ENCODE peak calls at places on chromosomes 5 and 9, in seven cellular contexts. One of them, this sample, is unnamed.

GRCh38 chr5:61697811-61698587 is 365.9 kb downstream of the ZSWIM6 start:
- DNase-seq in CD4-positive, CD25-positive, alpha-beta regulatory T cell: no peak
- DNase-seq in astrocyte: no peak
- DNase-seq in cardiac fibroblast: no peak
- DNase-seq in heart left ventricle: no peak
- DNase-seq in upper lobe of right lung: no peak
- DNase-seq in foreskin fibroblast: no peak
- DNase-seq in this sample: no peak

GRCh38 chr9:33202552-33203300 is 35.6 kb upstream of the B4GALT1 start:
- DNase-seq in CD4-positive, CD25-positive, alpha-beta regulatory T cell: peak; percentile 3
- DNase-seq in astrocyte: peak; percentile 55
- DNase-seq in heart left ventricle: peak; percentile 78
- DNase-seq in cardiac fibroblast: peak; percentile 84
- DNase-seq in upper lobe of right lung: no peak
- DNase-seq in foreskin fibroblast: peak; percentile 84
- DNase-seq in this sample: no peak

GRCh38 chr9:13816837-13817236 is 497.1 kb downstream of the NFIB start:
- DNase-seq in astrocyte: no peak
- DNase-seq in foreskin fibroblast: no peak
- DNase-seq in upper lobe of right lung: no peak
- DNase-seq in heart left ventricle: no peak
- DNase-seq in CD4-positive, CD25-positive, alpha-beta regulatory T cell: no peak
- DNase-seq in cardiac fibroblast: no peak
- DNase-seq in this sample: no peak

GRCh38 chr5:150640311-150641005 is at the start of gene SYNPO:
- DNase-seq in heart left ventricle: peak; percentile 79
- DNase-seq in CD4-positive, CD25-positive, alpha-beta regulatory T cell: no peak
- DNase-seq in upper lobe of right lung: peak; percentile 85
- DNase-seq in cardiac fibroblast: peak; percentile 98
- DNase-seq in astrocyte: peak; percentile 96
- DNase-seq in foreskin fibroblast: peak; percentile 96
- DNase-seq in this sample: no peak

GRCh38 chr5:59216845-59217244 is 634.0 kb downstream of the RAB3C start:
- DNase-seq in heart left ventricle: no peak
- DNase-seq in cardiac fibroblast: no peak
- DNase-seq in astrocyte: no peak
- DNase-seq in CD4-positive, CD25-positive, alpha-beta regulatory T cell: no peak
- DNase-seq in foreskin fibroblast: no peak
- DNase-seq in upper lobe of right lung: no peak
- DNase-seq in this sample: no peak

GRCh38 chr5:142175039-142175438 is 66.5 kb downstream of the NDFIP1 start:
- DNase-seq in heart left ventricle: no peak
- DNase-seq in astrocyte: no peak
- DNase-seq in CD4-positive, CD25-positive, alpha-beta regulatory T cell: no peak
- DNase-seq in cardiac fibroblast: no peak
- DNase-seq in upper lobe of right lung: no peak
- DNase-seq in foreskin fibroblast: no peak
- DNase-seq in this sample: no peak

GRCh38 chr9:122119166-122119521 is 26.0 kb upstream of the TTLL11 start:
- DNase-seq in foreskin fibroblast: no peak
- DNase-seq in upper lobe of right lung: no peak
- DNase-seq in heart left ventricle: no peak
- DNase-seq in CD4-positive, CD25-positive, alpha-beta regulatory T cell: no peak
- DNase-seq in astrocyte: no peak
- DNase-seq in cardiac fibroblast: no peak
- DNase-seq in this sample: no peak

GRCh38 chr5:76622973-76623596 is at the start of gene F2RL2:
- DNase-seq in CD4-positive, CD25-positive, alpha-beta regulatory T cell: no peak
- DNase-seq in upper lobe of right lung: no peak
- DNase-seq in astrocyte: peak; percentile 88
- DNase-seq in heart left ventricle: no peak
- DNase-seq in cardiac fibroblast: peak; percentile 76
- DNase-seq in foreskin fibroblast: peak; percentile 89
- DNase-seq in this sample: no peak

GRCh38 chr5:77776606-77777206 is 567 bp upstream of the TBCA start:
- DNase-seq in cardiac fibroblast: no peak
- DNase-seq in upper lobe of right lung: no peak
- DNase-seq in astrocyte: no peak
- DNase-seq in CD4-positive, CD25-positive, alpha-beta regulatory T cell: no peak
- DNase-seq in heart left ventricle: no peak
- DNase-seq in foreskin fibroblast: no peak
- DNase-seq in this sample: no peak

GRCh38 chr9:82133973-82134372 is 145.4 kb downstream of the SPATA31D1 start:
- DNase-seq in foreskin fibroblast: peak; percentile 53
- DNase-seq in astrocyte: no peak
- DNase-seq in CD4-positive, CD25-positive, alpha-beta regulatory T cell: no peak
- DNase-seq in upper lobe of right lung: no peak
- DNase-seq in heart left ventricle: no peak
- DNase-seq in cardiac fibroblast: no peak
- DNase-seq in this sample: no peak

GRCh38 chr5:2177244-2177643 is 294.5 kb upstream of the IRX4 start:
- DNase-seq in CD4-positive, CD25-positive, alpha-beta regulatory T cell: no peak
- DNase-seq in astrocyte: no peak
- DNase-seq in heart left ventricle: no peak
- DNase-seq in foreskin fibroblast: no peak
- DNase-seq in upper lobe of right lung: no peak
- DNase-seq in cardiac fibroblast: no peak
- DNase-seq in this sample: no peak

GRCh38 chr5:68898961-68899471 is 194.8 kb upstream of the SLC30A5 start:
- DNase-seq in heart left ventricle: no peak
- DNase-seq in CD4-positive, CD25-positive, alpha-beta regulatory T cell: no peak
- DNase-seq in upper lobe of right lung: no peak
- DNase-seq in cardiac fibroblast: peak; percentile 61
- DNase-seq in foreskin fibroblast: peak; percentile 79
- DNase-seq in astrocyte: peak; percentile 77
- DNase-seq in this sample: no peak

GRCh38 chr5:145478651-145479050 is 356.5 kb downstream of the PRELID2 start:
- DNase-seq in heart left ventricle: no peak
- DNase-seq in foreskin fibroblast: no peak
- DNase-seq in upper lobe of right lung: no peak
- DNase-seq in astrocyte: no peak
- DNase-seq in cardiac fibroblast: no peak
- DNase-seq in CD4-positive, CD25-positive, alpha-beta regulatory T cell: no peak
- DNase-seq in this sample: no peak

GRCh38 chr5:72509401-72509800 is 2.2 kb upstream of the ZNF366 start:
- DNase-seq in cardiac fibroblast: no peak
- DNase-seq in upper lobe of right lung: no peak
- DNase-seq in astrocyte: no peak
- DNase-seq in heart left ventricle: peak; percentile 78
- DNase-seq in CD4-positive, CD25-positive, alpha-beta regulatory T cell: no peak
- DNase-seq in foreskin fibroblast: no peak
- DNase-seq in this sample: no peak

DNA sequence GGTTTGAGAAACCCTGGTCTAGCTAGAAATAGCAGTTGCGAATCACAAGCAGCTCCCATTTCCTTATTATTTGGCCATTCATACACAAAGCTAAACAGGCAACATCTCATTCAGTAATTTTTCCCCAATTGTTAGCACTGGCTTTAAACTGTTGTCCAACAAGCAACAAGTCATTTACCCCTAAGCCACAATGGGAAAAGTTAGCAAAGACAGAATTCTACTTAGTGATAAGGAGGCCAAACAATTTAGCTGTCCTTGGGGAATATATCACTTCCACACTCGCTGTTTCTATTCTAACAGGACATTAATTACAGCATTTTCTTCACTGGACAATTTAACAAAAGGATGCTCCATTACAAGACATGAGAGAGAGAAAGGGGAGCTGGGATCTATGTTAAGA is 2.8 kb downstream of the MYO10 start:
- DNase-seq in foreskin fibroblast: no peak
- DNase-seq in astrocyte: no peak
- DNase-seq in upper lobe of right lung: no peak
- DNase-seq in CD4-positive, CD25-positive, alpha-beta regulatory T cell: no peak
- DNase-seq in cardiac fibroblast: no peak
- DNase-seq in heart left ventricle: no peak
- DNase-seq in this sample: no peak
- H3K4me3 ChIP-seq in foreskin fibroblast: peak overlapping the region; percentile 68
- H3K4me3 ChIP-seq in astrocyte: peak overlapping the region; percentile 96
- H3K4me3 ChIP-seq in upper lobe of right lung: peak overlapping the region; percentile 64
- H3K4me3 ChIP-seq in CD4-positive, CD25-positive, alpha-beta regulatory T cell: no peak overlapping the region
- H3K4me3 ChIP-seq in cardiac fibroblast: peak overlapping the region; percentile 85
- H3K4me3 ChIP-seq in heart left ventricle: peak overlapping the region; percentile 79
- H3K4me3 ChIP-seq in this sample: no peak overlapping the region

GRCh38 chr9:130682490-130683121 is 11.0 kb upstream of the EXOSC2 start:
- DNase-seq in foreskin fibroblast: peak; percentile 92
- DNase-seq in upper lobe of right lung: peak; percentile 90
- DNase-seq in astrocyte: peak; percentile 32
- DNase-seq in cardiac fibroblast: peak; percentile 81
- DNase-seq in CD4-positive, CD25-positive, alpha-beta regulatory T cell: peak; percentile 50
- DNase-seq in heart left ventricle: peak; percentile 86
- DNase-seq in this sample: peak; percentile 59
- H3K4me3 ChIP-seq in foreskin fibroblast: peak overlapping the region; percentile 47
- H3K4me3 ChIP-seq in upper lobe of right lung: peak overlapping the region; percentile 58
- H3K4me3 ChIP-seq in astrocyte: no peak overlapping the region
- H3K4me3 ChIP-seq in cardiac fibroblast: no peak overlapping the region
- H3K4me3 ChIP-seq in CD4-positive, CD25-positive, alpha-beta regulatory T cell: peak overlapping the region; percentile 68
- H3K4me3 ChIP-seq in heart left ventricle: peak overlapping the region; percentile 61
- H3K4me3 ChIP-seq in this sample: peak overlapping the region; percentile 61

GRCh38 chr5:144205141-144205551 is 34.5 kb downstream of the KCTD16 start:
- DNase-seq in astrocyte: peak; percentile 45
- DNase-seq in CD4-positive, CD25-positive, alpha-beta regulatory T cell: no peak
- DNase-seq in heart left ventricle: no peak
- DNase-seq in foreskin fibroblast: peak; percentile 65
- DNase-seq in cardiac fibroblast: peak; percentile 33
- DNase-seq in upper lobe of right lung: peak; percentile 63
- DNase-seq in this sample: no peak
- H3K4me3 ChIP-seq in astrocyte: peak overlapping the region; percentile 53
- H3K4me3 ChIP-seq in CD4-positive, CD25-positive, alpha-beta regulatory T cell: no peak overlapping the region
- H3K4me3 ChIP-seq in heart left ventricle: peak overlapping the region; percentile 36
- H3K4me3 ChIP-seq in foreskin fibroblast: peak overlapping the region; percentile 52
- H3K4me3 ChIP-seq in cardiac fibroblast: peak overlapping the region; percentile 25
- H3K4me3 ChIP-seq in upper lobe of right lung: peak overlapping the region; percentile 49
- H3K4me3 ChIP-seq in this sample: no peak overlapping the region

GRCh38 chr9:38022203-38022602 is 46.8 kb downstream of the SHB start:
- DNase-seq in upper lobe of right lung: no peak
- DNase-seq in cardiac fibroblast: no peak
- DNase-seq in foreskin fibroblast: no peak
- DNase-seq in heart left ventricle: no peak
- DNase-seq in CD4-positive, CD25-positive, alpha-beta regulatory T cell: no peak
- DNase-seq in astrocyte: no peak
- DNase-seq in this sample: no peak

GRCh38 chr9:38023661-38024035 is 45.4 kb downstream of the SHB start:
- DNase-seq in upper lobe of right lung: no peak
- DNase-seq in foreskin fibroblast: no peak
- DNase-seq in cardiac fibroblast: no peak
- DNase-seq in astrocyte: no peak
- DNase-seq in heart left ventricle: no peak
- DNase-seq in CD4-positive, CD25-positive, alpha-beta regulatory T cell: no peak
- DNase-seq in this sample: no peak

GRCh38 chr9:38025166-38025565 is 43.9 kb downstream of the SHB start:
- DNase-seq in CD4-positive, CD25-positive, alpha-beta regulatory T cell: no peak
- DNase-seq in upper lobe of right lung: no peak
- DNase-seq in heart left ventricle: no peak
- DNase-seq in foreskin fibroblast: no peak
- DNase-seq in astrocyte: no peak
- DNase-seq in cardiac fibroblast: no peak
- DNase-seq in this sample: no peak

GRCh38 chr9:38024036-38024681 is 44.9 kb downstream of the SHB start:
- DNase-seq in astrocyte: peak; percentile 94
- DNase-seq in upper lobe of right lung: peak; percentile 79
- DNase-seq in heart left ventricle: no peak
- DNase-seq in cardiac fibroblast: peak; percentile 72
- DNase-seq in foreskin fibroblast: peak; percentile 83
- DNase-seq in CD4-positive, CD25-positive, alpha-beta regulatory T cell: no peak
- DNase-seq in this sample: no peak

DNA sequence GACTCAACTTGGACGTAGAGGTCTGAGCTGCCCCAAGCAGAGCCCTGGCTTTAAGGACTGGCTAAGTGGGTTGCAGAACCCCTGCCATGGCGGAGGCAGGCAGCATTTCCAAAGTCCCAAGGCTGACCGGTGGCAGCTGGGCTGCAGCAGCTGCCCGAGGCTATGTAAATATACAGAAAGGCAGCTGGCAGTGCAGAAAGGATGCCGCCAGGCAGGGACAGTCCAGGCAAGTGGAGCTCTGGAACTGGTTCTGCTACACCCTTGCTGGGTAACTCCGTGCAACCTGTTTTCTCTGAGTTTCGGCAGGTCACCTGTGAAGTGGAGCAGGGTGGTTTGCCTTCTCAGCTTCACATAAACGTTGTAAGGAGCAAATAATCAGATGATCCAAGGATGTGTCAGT is 46.0 kb downstream of the SHB start:
- DNase-seq in heart left ventricle: no peak
- DNase-seq in foreskin fibroblast: peak; percentile 28
- DNase-seq in astrocyte: no peak
- DNase-seq in CD4-positive, CD25-positive, alpha-beta regulatory T cell: no peak
- DNase-seq in cardiac fibroblast: no peak
- DNase-seq in upper lobe of right lung: peak; percentile 73
- DNase-seq in this sample: no peak
- H3K4me3 ChIP-seq in heart left ventricle: no peak overlapping the region
- H3K4me3 ChIP-seq in foreskin fibroblast: no peak overlapping the region
- H3K4me3 ChIP-seq in astrocyte: no peak overlapping the region
- H3K4me3 ChIP-seq in CD4-positive, CD25-positive, alpha-beta regulatory T cell: no peak overlapping the region
- H3K4me3 ChIP-seq in cardiac fibroblast: no peak overlapping the region
- H3K4me3 ChIP-seq in upper lobe of right lung: no peak overlapping the region
- H3K4me3 ChIP-seq in this sample: no peak overlapping the region

GRCh38 chr5:14138608-14139540 is 4.3 kb upstream of the TRIO start:
- DNase-seq in astrocyte: no peak
- DNase-seq in cardiac fibroblast: no peak
- DNase-seq in heart left ventricle: no peak
- DNase-seq in upper lobe of right lung: no peak
- DNase-seq in CD4-positive, CD25-positive, alpha-beta regulatory T cell: no peak
- DNase-seq in foreskin fibroblast: no peak
- DNase-seq in this sample: no peak
- H3K4me3 ChIP-seq in astrocyte: no peak overlapping the region
- H3K4me3 ChIP-seq in cardiac fibroblast: no peak overlapping the region
- H3K4me3 ChIP-seq in heart left ventricle: no peak overlapping the region
- H3K4me3 ChIP-seq in upper lobe of right lung: no peak overlapping the region
- H3K4me3 ChIP-seq in CD4-positive, CD25-positive, alpha-beta regulatory T cell: no peak overlapping the region
- H3K4me3 ChIP-seq in foreskin fibroblast: no peak overlapping the region
- H3K4me3 ChIP-seq in this sample: no peak overlapping the region

GRCh38 chr9:132942541-132943182 is 1.8 kb downstream of the TSC1 start:
- DNase-seq in foreskin fibroblast: peak; percentile 30
- DNase-seq in upper lobe of right lung: no peak
- DNase-seq in heart left ventricle: no peak
- DNase-seq in cardiac fibroblast: peak; percentile 33
- DNase-seq in CD4-positive, CD25-positive, alpha-beta regulatory T cell: no peak
- DNase-seq in astrocyte: peak; percentile 4
- DNase-seq in this sample: no peak
- H3K4me3 ChIP-seq in foreskin fibroblast: peak overlapping the region; percentile 95
- H3K4me3 ChIP-seq in upper lobe of right lung: peak overlapping the region; percentile 88
- H3K4me3 ChIP-seq in heart left ventricle: peak overlapping the region; percentile 98
- H3K4me3 ChIP-seq in cardiac fibroblast: no peak overlapping the region
- H3K4me3 ChIP-seq in CD4-positive, CD25-positive, alpha-beta regulatory T cell: no peak overlapping the region
- H3K4me3 ChIP-seq in astrocyte: no peak overlapping the region
- H3K4me3 ChIP-seq in this sample: no peak overlapping the region